ENCODE peak calls at places on chromosomes 7 and 10, in eight cellular contexts. J, L, I, G, X, K, A and F are unnamed samples.

GRCh38 chr7:94655884-94656657 is at the start of gene SGCE:
- DNase-seq in K (peak), G (peak), I (peak), A (peak), X (peak), J (peak), L (peak), F (peak)

GRCh38 chr10:69397972-69398371 is 18.7 kb downstream of the TACR2 start:
- DNase-seq in K (no peak), G (no peak), X (no peak), J (peak), I (no peak), L (no peak), A (no peak), F (peak)

GRCh38 chr10:128047337-128047736 is 78.9 kb downstream of the MKI67 start:
- DNase-seq in J (no peak), G (peak), A (peak), L (no peak), K (peak), I (peak), X (peak), F (peak)

GRCh38 chr7:116863168-116863670 is 832 bp downstream of the CAPZA2 start:
- DNase-seq in J (peak), X (no peak), I (peak), G (peak), K (peak), A (no peak), L (no peak), F (peak)

GRCh38 chr7:64602518-64602917 is 39.6 kb upstream of the ZNF680 start:
- DNase-seq in A (no peak), G (no peak), X (no peak), I (no peak), J (peak), K (no peak), L (no peak), F (no peak)

GRCh38 chr7:31058122-31058521 is 6.0 kb downstream of the ADCYAP1R1 start:
- DNase-seq in A (no peak), X (no peak), G (no peak), L (no peak), K (peak), J (peak), I (no peak), F (no peak)

GRCh38 chr7:47148541-47149207 is 433.2 kb downstream of the TNS3 start:
- DNase-seq in J (peak), G (no peak), X (no peak), K (no peak), A (no peak), L (no peak), I (no peak), F (no peak)

GRCh38 chr10:56763090-56763489 is 402.0 kb upstream of the ZWINT start:
- DNase-seq in I (no peak), G (no peak), J (no peak), L (no peak), K (no peak), X (no peak), A (no peak), F (no peak)

GRCh38 chr10:103833731-103834365 is 21.5 kb downstream of the SH3PXD2A start:
- DNase-seq in J (no peak), G (no peak), A (peak), X (no peak), I (peak), L (peak), K (peak), F (peak)

GRCh38 chr10:43134126-43134905 is 3.9 kb upstream of the CSGALNACT2 start:
- DNase-seq in A (no peak), L (no peak), I (no peak), K (no peak), G (no peak), J (no peak), X (no peak), F (no peak)

GRCh38 chr10:22620140-22620857 is 94.1 kb downstream of the PIP4K2A start:
- DNase-seq in G (peak), X (peak), L (peak), J (peak), I (peak), K (peak), A (no peak), F (no peak)

GRCh38 chr10:72679838-72680241 is 12.1 kb upstream of the MCU start:
- DNase-seq in J (no peak), I (no peak), X (no peak), A (no peak), L (no peak), K (peak), G (no peak), F (no peak)

GRCh38 chr10:103772096-103772845 is 83.1 kb downstream of the SH3PXD2A start:
- DNase-seq in J (peak), X (peak), A (no peak), G (peak), L (peak), K (peak), I (peak), F (peak)

GRCh38 chr10:63415635-63416244 is 50.0 kb downstream of the JMJD1C start:
- DNase-seq in L (no peak), I (no peak), G (no peak), X (no peak), J (no peak), A (no peak), K (no peak), F (no peak)

GRCh38 chr7:31028006-31028405 is 24.1 kb upstream of the ADCYAP1R1 start:
- DNase-seq in L (no peak), J (no peak), G (no peak), X (no peak), K (no peak), A (no peak), I (no peak), F (no peak)

GRCh38 chr10:63169624-63170023 is 36.5 kb downstream of the NRBF2 start:
- DNase-seq in I (no peak), K (no peak), A (no peak), X (no peak), J (no peak), G (no peak), L (no peak), F (no peak)

GRCh38 chr7:17991866-17992648 is 35.6 kb downstream of the PRPS1L1 start:
- DNase-seq in L (peak), K (no peak), X (no peak), G (no peak), J (no peak), A (no peak), I (no peak), F (no peak)

GRCh38 chr10:130359711-130360110 is 223.5 kb downstream of the GLRX3 start:
- DNase-seq in G (no peak), L (no peak), I (no peak), K (no peak), A (no peak), J (no peak), X (peak), F (no peak)

GRCh38 chr10:102814456-102814871 is 22.7 kb downstream of the CYP17A1 start:
- DNase-seq in J (peak), I (no peak), G (peak), L (no peak), X (peak), K (no peak), A (no peak), F (no peak)

GRCh38 chr10:49278497-49278902 is 20.5 kb upstream of the C10orf71 start:
- DNase-seq in L (no peak), X (no peak), K (no peak), G (no peak), J (no peak), I (no peak), A (no peak), F (no peak)

GRCh38 chr7:138359891-138360582 is 100.0 kb upstream of the TRIM24 start:
- DNase-seq in G (no peak), X (no peak), I (no peak), K (no peak), A (no peak), L (no peak), J (no peak), F (no peak)

GRCh38 chr7:16189026-16189715 is 232.2 kb downstream of the CRPPA start:
- DNase-seq in X (no peak), J (peak), A (no peak), K (no peak), I (no peak), L (no peak), G (no peak), F (no peak)

GRCh38 chr7:106895246-106895864 is 30.3 kb downstream of the PIK3CG start:
- DNase-seq in J (no peak), L (no peak), A (peak), X (no peak), K (no peak), I (no peak), G (no peak), F (no peak)

GRCh38 chr7:43568529-43568928 is 14.4 kb upstream of the STK17A start:
- DNase-seq in A (no peak), G (no peak), J (no peak), L (no peak), X (no peak), I (no peak), K (no peak), F (no peak)

GRCh38 chr7:106216517-106217088 is 68.2 kb downstream of the NAMPT start:
- DNase-seq in K (peak), G (peak), J (peak), X (peak), L (peak), I (peak), A (no peak), F (no peak)

GRCh38 chr10:947051-947450 is 15.5 kb upstream of the LARP4B start:
- DNase-seq in K (no peak), G (no peak), L (no peak), X (no peak), J (no peak), I (no peak), A (peak), F (no peak)

GRCh38 chr10:56370217-56371113 is 9.4 kb upstream of the ZWINT start:
- DNase-seq in J (no peak), L (no peak), X (no peak), G (no peak), K (peak), I (no peak), A (peak), F (peak)

DNA sequence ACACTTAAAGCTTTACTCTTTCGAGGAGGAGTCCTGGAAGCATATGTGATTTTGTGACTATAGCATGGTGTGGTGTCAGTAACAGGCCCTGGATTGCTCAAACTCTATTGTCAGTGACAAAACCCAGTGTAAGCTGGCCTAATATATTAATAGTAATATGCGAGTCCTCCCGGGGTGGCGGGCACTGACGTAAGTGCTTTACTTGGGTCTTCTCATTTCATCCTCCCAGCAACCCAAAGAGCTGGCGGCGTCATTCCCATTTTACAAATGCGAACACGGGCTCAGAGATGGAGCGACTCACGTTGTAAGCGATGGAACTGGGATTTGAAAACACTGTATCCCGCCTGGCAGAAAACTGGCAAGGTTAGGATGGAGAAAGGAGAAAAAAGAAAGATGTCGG is 623 bp upstream of the TECPR1 start:
- DNase-seq in G (no peak), K (no peak), I (no peak), J (peak), X (no peak), A (no peak), L (no peak), F (no peak)
- H3K27ac ChIP-seq in G (no peak), K (peak), I (peak), J (peak), X (peak), A (peak), L (peak), F (no peak)

GRCh38 chr7:120856621-120857352 is 1.2 kb downstream of the TSPAN12 start:
- DNase-seq in G (peak), I (peak), A (no peak), K (peak), X (no peak), L (peak), J (peak), F (peak)
- H3K27ac ChIP-seq in G (no peak), I (peak), A (no peak), K (peak), X (peak), L (peak), J (no peak), F (peak)

GRCh38 chr10:4283841-4284610 is 499.0 kb upstream of the KLF6 start:
- DNase-seq in I (peak), A (no peak), L (no peak), G (no peak), J (peak), X (peak), K (no peak), F (peak)
- H3K27ac ChIP-seq in I (peak), A (no peak), L (peak), G (no peak), J (peak), X (peak), K (no peak), F (peak)

GRCh38 chr10:29324220-29324831 is 35.5 kb downstream of the LYZL1 start:
- DNase-seq in L (no peak), G (no peak), A (no peak), I (no peak), J (peak), X (no peak), K (no peak), F (peak)

GRCh38 chr10:29326299-29326698 is 37.4 kb downstream of the LYZL1 start:
- DNase-seq in X (no peak), L (no peak), J (no peak), I (no peak), A (no peak), K (no peak), G (no peak), F (no peak)

GRCh38 chr10:29322918-29323317 is 34.0 kb downstream of the LYZL1 start:
- DNase-seq in K (no peak), I (no peak), G (no peak), J (no peak), X (no peak), L (no peak), A (no peak), F (no peak)

GRCh38 chr10:29321656-29322055 is 32.8 kb downstream of the LYZL1 start:
- DNase-seq in X (no peak), J (no peak), K (no peak), A (no peak), L (no peak), G (no peak), I (no peak), F (no peak)

GRCh38 chr10:29323387-29323786 is 34.5 kb downstream of the LYZL1 start:
- DNase-seq in X (no peak), G (no peak), I (no peak), L (no peak), K (no peak), A (no peak), J (no peak), F (no peak)
- H3K27ac ChIP-seq in X (no peak), G (no peak), I (no peak), L (no peak), K (no peak), A (no peak), J (no peak), F (peak)

GRCh38 chr7:49297958-49298357 is 373.6 kb downstream of the CDC14C start:
- DNase-seq in I (no peak), G (no peak), X (no peak), K (no peak), A (no peak), L (no peak), J (no peak), F (no peak)

GRCh38 chr7:49294611-49295010 is 370.3 kb downstream of the CDC14C start:
- DNase-seq in J (no peak), I (no peak), X (no peak), A (no peak), G (no peak), L (no peak), K (no peak), F (no peak)

DNA sequence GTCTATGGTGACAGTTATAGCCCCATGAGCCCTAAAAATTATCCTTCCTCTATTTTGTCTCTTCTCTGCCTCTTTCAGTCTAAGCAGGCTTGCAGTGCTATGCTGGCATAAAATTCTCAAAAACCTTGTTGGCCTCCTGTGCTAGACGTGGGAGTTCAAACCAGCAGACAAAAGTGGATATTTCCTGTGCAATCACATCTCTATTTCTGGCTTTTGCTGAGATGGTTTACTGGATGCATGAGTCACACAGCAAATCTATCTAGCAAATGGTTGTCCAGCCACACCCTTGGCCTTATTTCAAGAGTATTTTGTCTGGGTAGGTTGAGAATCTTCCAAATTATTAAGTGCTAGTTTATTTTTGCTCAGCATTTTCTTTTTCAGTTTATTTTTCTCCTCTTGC is 370.8 kb downstream of the CDC14C start:
- DNase-seq in A (no peak), G (no peak), L (no peak), K (no peak), X (no peak), I (no peak), J (no peak), F (no peak)
- H3K27ac ChIP-seq in A (no peak), G (no peak), L (no peak), K (no peak), X (no peak), I (no peak), J (no peak), F (no peak)

GRCh38 chr7:55093674-55094073 is 74.9 kb downstream of the EGFR start:
- DNase-seq in X (no peak), L (no peak), A (no peak), K (no peak), I (no peak), G (no peak), J (no peak), F (no peak)

GRCh38 chr7:55099086-55099831 is 80.4 kb downstream of the EGFR start:
- DNase-seq in I (peak), L (no peak), K (no peak), X (no peak), A (no peak), G (no peak), J (peak), F (no peak)

GRCh38 chr7:55095672-55096071 is 76.9 kb downstream of the EGFR start:
- DNase-seq in X (no peak), J (no peak), K (no peak), A (no peak), L (no peak), I (no peak), G (no peak), F (no peak)

GRCh38 chr7:55094122-55094690 is 75.4 kb downstream of the EGFR start:
- DNase-seq in X (no peak), L (no peak), I (no peak), A (no peak), J (no peak), G (no peak), K (no peak), F (no peak)

GRCh38 chr7:55096318-55096717 is 77.5 kb downstream of the EGFR start:
- DNase-seq in J (no peak), I (no peak), K (no peak), A (no peak), X (no peak), G (no peak), L (no peak), F (no peak)
- H3K27ac ChIP-seq in J (no peak), I (peak), K (peak), A (no peak), X (no peak), G (peak), L (no peak), F (peak)

DNA sequence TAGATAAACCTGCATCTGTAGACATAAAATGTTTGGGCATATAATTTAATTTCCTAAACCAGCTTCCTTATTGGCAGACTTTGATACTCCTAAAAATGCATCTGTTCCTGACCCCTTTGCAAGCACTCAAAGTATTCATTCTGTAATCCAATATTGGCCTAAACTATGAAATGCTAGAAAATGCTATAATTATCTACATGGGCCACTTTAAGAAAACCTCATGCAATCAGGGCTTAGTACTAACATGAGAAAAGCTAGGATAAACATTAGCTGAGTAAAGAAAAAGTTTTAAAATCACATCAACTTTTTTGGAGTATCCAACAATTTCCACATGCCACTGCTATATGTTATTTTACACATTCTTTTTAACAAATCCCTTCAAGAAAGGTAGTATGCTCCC is 57.2 kb downstream of the PARD3 start:
- DNase-seq in J (no peak), G (no peak), I (no peak), A (no peak), X (no peak), L (no peak), K (no peak), F (no peak)
- H3K27ac ChIP-seq in J (no peak), G (peak), I (peak), A (no peak), X (peak), L (peak), K (peak), F (no peak)

GRCh38 chr10:77587424-77587806 is 50.2 kb downstream of the KCNMA1 start:
- DNase-seq in L (no peak), G (no peak), X (no peak), K (no peak), A (no peak), J (no peak), I (no peak), F (no peak)
- H3K27ac ChIP-seq in L (no peak), G (peak), X (peak), K (peak), A (no peak), J (peak), I (peak), F (no peak)

DNA sequence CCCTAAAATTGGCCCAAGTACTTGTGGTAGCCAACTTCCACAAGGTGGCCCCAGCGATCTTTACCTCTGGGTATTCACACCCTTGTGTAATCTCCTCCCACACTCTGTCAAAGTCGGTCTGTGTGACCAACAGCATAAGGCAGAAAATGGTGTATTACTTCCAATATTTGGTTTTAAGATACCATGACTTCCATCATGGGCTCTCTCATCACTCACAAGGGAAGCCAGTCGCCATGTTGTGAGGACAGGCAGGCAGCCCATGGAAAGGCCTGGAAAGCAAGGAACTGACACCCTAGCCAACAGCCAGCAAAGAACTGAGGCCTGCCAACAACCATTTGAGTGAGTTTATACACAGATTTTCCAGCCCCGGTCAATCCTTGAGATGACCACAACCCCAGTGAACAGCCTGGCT is 91.0 kb upstream of the KMT2E start:
- DNase-seq in G (peak), A (peak), L (peak), X (peak), K (peak), I (peak), J (peak), F (peak)
- H3K27ac ChIP-seq in G (no peak), A (no peak), L (peak), X (peak), K (no peak), I (no peak), J (no peak), F (no peak)

DNA sequence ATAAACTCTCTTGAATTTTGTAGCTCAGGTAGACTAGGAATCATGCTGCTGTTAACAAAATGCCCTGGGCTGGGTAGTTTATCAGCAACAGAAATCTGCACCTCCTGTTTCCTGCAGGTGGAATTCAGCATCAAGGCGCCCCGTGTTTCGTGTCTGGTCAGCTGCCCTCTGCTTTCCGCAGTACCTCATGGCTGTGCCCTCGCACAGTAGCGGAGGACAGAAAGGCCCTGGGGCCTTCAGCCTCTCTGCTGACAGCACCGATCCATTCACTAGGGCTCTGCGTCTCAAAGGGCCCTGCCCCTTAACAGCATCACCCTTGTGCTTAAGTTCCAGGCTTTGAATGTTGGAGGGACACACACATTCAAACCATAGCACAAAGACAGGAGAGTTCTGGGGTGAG is 90.0 kb downstream of the DYNC2I1 start:
- DNase-seq in I (no peak), J (no peak), A (no peak), L (no peak), G (no peak), K (no peak), X (no peak), F (no peak)
- H3K27ac ChIP-seq in I (no peak), J (no peak), A (no peak), L (no peak), G (no peak), K (no peak), X (no peak), F (no peak)